ENCODE peak calls at places on chromosome 5, in seven cellular contexts. Q is CD4-positive, alpha-beta memory T cell; J is small intestine; K is heart right ventricle; Z is adrenal gland; U is neural progenitor cell; Y is mammary epithelial cell. R is an unnamed sample. For H3K9me3 and H3K36me3, the result is how much of the 10 kb centered on the place peaks cover.

GRCh38 chr5:155128786-155129512 is 115.4 kb downstream of the KIF4B start:
- DNase-seq in Q (no peak), U (no peak), J (no peak), K (no peak), Z (peak), Y (peak), R (peak)

GRCh38 chr5:35926389-35927051 is 11.9 kb downstream of the CAPSL start:
- DNase-seq in J (peak), Q (peak), K (peak), U (peak), Z (peak), Y (peak), R (peak)

GRCh38 chr5:144276034-144276822 is 105.6 kb downstream of the KCTD16 start:
- DNase-seq in K (no peak), Q (no peak), Z (no peak), Y (no peak), U (no peak), J (no peak), R (peak)

GRCh38 chr5:56585973-56586740 is 229.2 kb upstream of the MAP3K1 start:
- DNase-seq in Y (no peak), Q (peak), K (peak), U (peak), Z (peak), J (peak), R (no peak)

GRCh38 chr5:149719666-149720065 is 10.4 kb upstream of the PPARGC1B start:
- DNase-seq in Q (no peak), Z (no peak), U (no peak), J (peak), K (no peak), Y (peak), R (peak)

GRCh38 chr5:24183941-24184340 is 460.8 kb downstream of the CDH10 start:
- DNase-seq in Y (no peak), K (no peak), U (no peak), Q (no peak), J (no peak), Z (no peak), R (no peak)

GRCh38 chr5:91283899-91284298 is 99.2 kb downstream of the ARRDC3 start:
- DNase-seq in K (no peak), Z (no peak), U (no peak), J (peak), Q (no peak), Y (peak), R (peak)

GRCh38 chr5:37619353-37619752 is 220.5 kb downstream of the GDNF start:
- DNase-seq in J (peak), Y (no peak), Z (no peak), Q (no peak), U (no peak), K (no peak), R (no peak)

GRCh38 chr5:83441752-83442151 is 29.8 kb upstream of the VCAN start:
- DNase-seq in Y (no peak), Q (no peak), K (no peak), J (no peak), Z (no peak), U (no peak), R (no peak)

GRCh38 chr5:110702300-110702699 is 24.2 kb downstream of the TMEM232 start:
- DNase-seq in K (no peak), Z (no peak), U (no peak), Q (no peak), J (no peak), Y (no peak), R (no peak)

GRCh38 chr5:168947212-168947868 is 353.6 kb downstream of the SLIT3 start:
- DNase-seq in K (peak), Y (peak), Z (peak), J (peak), U (peak), Q (no peak), R (peak)

GRCh38 chr5:120564013-120564412 is 99.9 kb downstream of the PRR16 start:
- DNase-seq in K (no peak), Z (no peak), J (no peak), U (no peak), Y (no peak), Q (no peak), R (no peak)

GRCh38 chr5:59768204-59769040 is 125.1 kb downstream of the PDE4D start:
- DNase-seq in K (peak), Z (peak), Q (peak), U (peak), J (peak), Y (peak), R (peak)

GRCh38 chr5:2260211-2260985 is 377.7 kb upstream of the IRX4 start:
- DNase-seq in K (no peak), Z (no peak), Y (no peak), U (no peak), Q (no peak), J (no peak), R (no peak)

GRCh38 chr5:54669845-54670635 is 152.5 kb downstream of the SNX18 start:
- DNase-seq in U (no peak), Y (no peak), K (no peak), Q (no peak), J (no peak), Z (no peak), R (no peak)

GRCh38 chr5:124074500-124074899 is 562.5 kb downstream of the CSNK1G3 start:
- DNase-seq in J (no peak), Y (no peak), Z (no peak), K (no peak), Q (no peak), U (no peak), R (no peak)

GRCh38 chr5:76579166-76579765 is 43.9 kb downstream of the F2RL2 start:
- DNase-seq in Y (peak), U (no peak), J (no peak), K (no peak), Q (no peak), Z (no peak), R (peak)

GRCh38 chr5:11174601-11175000 is 413.6 kb upstream of the DAP start:
- DNase-seq in Q (no peak), J (no peak), K (no peak), Z (no peak), U (no peak), Y (no peak), R (no peak)

GRCh38 chr5:180327166-180327565 is 26.0 kb downstream of the GFPT2 start:
- DNase-seq in Z (no peak), J (no peak), Q (no peak), K (no peak), Y (no peak), U (no peak), R (no peak)

GRCh38 chr5:21817668-21818419 is 1035.3 kb downstream of the CDH12 start:
- DNase-seq in J (no peak), U (no peak), K (no peak), Y (no peak), Z (no peak), Q (no peak), R (no peak)

GRCh38 chr5:44506561-44506960 is 117.3 kb upstream of the FGF10 start:
- DNase-seq in J (no peak), Q (no peak), U (peak), K (no peak), Z (no peak), Y (no peak), R (no peak)

GRCh38 chr5:136174021-136174659 is 18.8 kb downstream of the SMIM32 start:
- DNase-seq in K (no peak), U (peak), Z (no peak), Q (no peak), J (peak), Y (peak), R (no peak)

GRCh38 chr5:11384441-11385250 is 519.6 kb downstream of the CTNND2 start:
- DNase-seq in Z (no peak), Y (peak), K (no peak), U (peak), J (no peak), Q (no peak), R (no peak)

GRCh38 chr5:76764374-76764773 is 48.4 kb downstream of the F2R start:
- DNase-seq in J (no peak), K (no peak), Q (no peak), Y (no peak), Z (no peak), U (no peak), R (no peak)

GRCh38 chr5:173197375-173197891 is 37.6 kb downstream of the NKX2-5 start:
- DNase-seq in U (no peak), Q (no peak), K (peak), Y (no peak), J (no peak), Z (no peak), R (no peak)

GRCh38 chr5:75686480-75686879 is 30.8 kb downstream of the POC5 start:
- DNase-seq in Y (no peak), J (peak), Q (no peak), Z (no peak), K (no peak), U (no peak), R (no peak)

GRCh38 chr5:155485344-155485743 is 471.8 kb downstream of the KIF4B start:
- DNase-seq in Y (no peak), U (peak), K (no peak), Z (no peak), J (no peak), Q (no peak), R (no peak)

GRCh38 chr5:98768160-98769005 is 5.1 kb upstream of the RGMB start:
- DNase-seq in U (peak), J (peak), Y (no peak), K (peak), Z (peak), Q (peak), R (peak)

GRCh38 chr5:1446602-1447343 is 1.5 kb upstream of the SLC6A3 start:
- DNase-seq in Q (no peak), Z (no peak), J (no peak), Y (no peak), U (peak), K (no peak), R (no peak)

GRCh38 chr5:89208392-89208791 is 325.4 kb upstream of the MEF2C start:
- DNase-seq in U (no peak), K (no peak), Y (no peak), J (no peak), Z (no peak), Q (no peak), R (no peak)

GRCh38 chr5:88684136-88684500 is 198.9 kb downstream of the MEF2C start:
- DNase-seq in K (no peak), Y (no peak), J (no peak), Z (no peak), U (no peak), Q (no peak), R (no peak)

GRCh38 chr5:89343666-89344065 is 460.7 kb upstream of the MEF2C start:
- DNase-seq in Y (peak), J (peak), Q (no peak), U (no peak), K (no peak), Z (no peak), R (no peak)

GRCh38 chr5:154371687-154372086 is 74.1 kb upstream of the SAP30L start:
- DNase-seq in Z (no peak), U (no peak), Q (no peak), Y (peak), J (peak), K (peak), R (peak)

GRCh38 chr5:119435436-119436132 is 16.7 kb upstream of the HSD17B4 start:
- DNase-seq in K (peak), Z (peak), Q (peak), J (peak), U (peak), Y (peak), R (peak)

GRCh38 chr5:29077451-29077850 is 2039.1 kb upstream of the CDH9 start:
- DNase-seq in Z (no peak), K (no peak), Q (no peak), J (no peak), U (no peak), Y (peak), R (peak)

GRCh38 chr5:124746916-124747769 is 704 bp upstream of the ZNF608 start:
- DNase-seq in Q (no peak), K (peak), Z (peak), J (peak), U (peak), Y (peak), R (peak)

GRCh38 chr5:123035320-123035949 is 1.1 kb downstream of the PPIC start:
- DNase-seq in K (peak), U (peak), J (peak), Z (peak), Y (peak), Q (no peak), R (peak)

GRCh38 chr5:1594336-1595106 is 70.8 kb upstream of the LPCAT1 start:
- DNase-seq in Z (peak), Y (peak), K (peak), U (peak), Q (peak), J (peak), R (no peak)

GRCh38 chr5:67752357-67752708 is 463.2 kb upstream of the PIK3R1 start:
- DNase-seq in J (no peak), Q (no peak), Y (no peak), K (no peak), Z (no peak), U (no peak), R (no peak)
- H3K9me3 ChIP-seq in J (under half), Q (under half), Y (under half), K (half or more), Z (under half), U (under half), R (under half)

DNA sequence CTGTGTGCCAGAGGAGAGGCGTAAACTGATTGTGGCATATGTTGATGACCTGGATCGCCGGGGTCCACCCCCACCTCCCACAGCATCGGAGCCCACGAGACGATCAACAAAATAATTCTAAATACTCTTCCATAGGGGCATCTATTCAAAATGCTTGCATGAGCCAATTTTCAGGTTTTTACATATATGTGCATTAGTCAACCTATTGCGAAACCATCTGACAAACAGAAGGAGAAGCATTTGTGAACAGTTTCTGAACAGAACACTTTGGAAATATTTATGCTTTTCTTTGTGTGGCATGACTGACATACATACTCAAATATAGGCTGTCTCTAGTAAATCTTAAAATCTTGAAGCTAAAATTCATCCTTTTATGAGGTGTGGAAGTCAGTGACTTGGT is 5.5 kb downstream of the GPR151 start:
- DNase-seq in U (no peak), Z (no peak), Y (peak), J (no peak), Q (no peak), K (no peak), R (no peak)
- H3K36me3 ChIP-seq in U (under half), Z (under half), Y (under half), J (under half), Q (under half), K (half or more), R (half or more)

DNA sequence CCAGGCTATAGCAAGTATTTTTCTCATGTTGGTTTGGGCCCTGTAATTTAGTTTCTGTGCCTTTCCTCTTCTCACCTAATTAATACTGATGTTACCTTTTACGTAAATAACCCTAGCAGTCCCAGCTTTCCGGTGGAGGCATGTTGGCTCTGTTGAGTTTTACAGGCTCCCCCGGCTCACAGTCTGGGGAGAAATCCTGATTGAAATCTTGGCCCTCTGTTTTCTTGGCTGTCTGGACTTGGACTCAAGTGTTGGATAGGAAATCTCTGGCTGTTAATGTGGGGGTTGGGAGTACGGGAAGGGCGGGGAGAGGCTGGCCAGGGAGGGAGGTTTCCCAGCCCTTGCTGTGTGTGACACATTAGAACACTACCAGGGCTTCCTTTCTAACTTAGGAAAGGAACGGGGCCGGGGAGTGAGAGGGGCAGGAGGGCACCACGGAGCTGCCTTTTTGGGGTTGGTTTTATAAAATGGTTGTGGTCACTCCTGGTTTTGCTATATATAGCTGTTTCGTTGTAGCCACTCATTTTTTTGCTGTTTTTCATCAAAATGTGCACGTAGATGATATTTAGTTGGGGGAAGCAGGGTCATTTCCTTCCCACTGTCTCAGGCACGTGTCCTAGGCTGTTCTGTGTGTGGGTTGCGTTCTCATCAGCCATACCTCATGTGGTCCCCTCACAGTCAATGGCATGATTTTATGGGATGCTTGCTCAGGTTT is 10.9 kb downstream of the TRIO start:
- DNase-seq in Z (peak), Q (no peak), J (peak), K (peak), Y (peak), U (peak), R (peak)
- H3K4me3 ChIP-seq in Z (no peak), Q (no peak), J (no peak), K (no peak), Y (no peak), U (no peak), R (peak)

GRCh38 chr5:178872302-178872701 is 12.5 kb downstream of the ZNF354B start:
- DNase-seq in Y (no peak), U (no peak), J (no peak), K (no peak), Z (no peak), Q (no peak), R (no peak)
- H3K9me3 ChIP-seq in Y (under half), U (under half), J (under half), K (under half), Z (under half), Q (under half), R (under half)

GRCh38 chr5:170263906-170264305 is 31.1 kb downstream of the C5orf58 start:
- DNase-seq in Q (no peak), Y (no peak), Z (no peak), J (no peak), K (no peak), U (no peak), R (no peak)
- H3K36me3 ChIP-seq in Q (half or more), Y (under half), Z (under half), J (under half), K (under half), U (under half), R (under half)

GRCh38 chr5:139561655-139562451 is 714 bp downstream of the UBE2D2 start:
- DNase-seq in Y (peak), J (peak), U (peak), Q (no peak), Z (peak), K (no peak), R (peak)

GRCh38 chr5:139569276-139569955 is 8.3 kb downstream of the UBE2D2 start:
- DNase-seq in Z (no peak), U (no peak), J (no peak), Y (no peak), Q (no peak), K (no peak), R (no peak)

GRCh38 chr5:139566611-139567010 is 5.5 kb downstream of the UBE2D2 start:
- DNase-seq in J (no peak), K (no peak), Y (no peak), Z (no peak), U (no peak), Q (no peak), R (no peak)

GRCh38 chr5:139562847-139563246 is 1.7 kb downstream of the UBE2D2 start:
- DNase-seq in U (no peak), Z (no peak), J (no peak), K (no peak), Q (no peak), Y (no peak), R (no peak)

GRCh38 chr5:139565411-139566305 is 4.5 kb downstream of the UBE2D2 start:
- DNase-seq in J (peak), Q (peak), U (no peak), K (no peak), Z (peak), Y (no peak), R (no peak)
- H3K4me3 ChIP-seq in J (no peak), Q (peak), U (no peak), K (no peak), Z (peak), Y (no peak), R (no peak)

DNA sequence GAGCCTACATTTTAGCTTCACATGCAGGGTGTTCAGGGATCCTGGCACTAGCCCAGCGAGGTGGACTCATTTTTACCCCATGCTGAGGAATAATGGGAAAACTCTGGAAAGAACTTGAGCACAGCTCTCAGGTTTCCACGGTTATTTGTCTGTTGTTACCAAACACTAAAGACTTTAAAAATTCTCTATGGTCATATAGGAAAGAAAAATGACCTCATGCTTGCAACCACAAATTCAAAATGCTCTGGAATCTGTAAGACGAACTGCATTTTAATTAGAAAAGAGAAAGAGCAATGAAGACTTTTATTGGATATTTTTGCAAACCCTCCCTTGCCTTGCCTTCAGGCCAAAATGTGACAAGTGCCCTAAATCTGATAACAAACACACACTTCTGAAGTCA is 606.9 kb downstream of the EBF1 start:
- DNase-seq in Y (no peak), K (no peak), Z (no peak), J (no peak), U (no peak), Q (no peak), R (peak)
- H3K9me3 ChIP-seq in Y (under half), K (under half), Z (under half), J (under half), U (under half), Q (under half), R (under half)

R was measured in MG63.